ENCODE peak calls at places on chromosomes 1 and 21, in five cellular contexts. D is GM12891, Z is GM10248, C is AG08396, F is Right ventricle myocardium superior. S is an unnamed sample.

GRCh38 chr1:29033829-29034466 is 89.8 kb downstream of the TMEM200B start:
- DNase-seq in D (peak), Z (peak), C (peak), F (no peak), S (no peak)

GRCh38 chr1:201450721-201451291 is 18.2 kb downstream of the PHLDA3 start:
- DNase-seq in D (no peak), Z (no peak), C (peak), F (peak), S (peak)

GRCh38 chr1:203569490-203570318 is 56.9 kb upstream of the ATP2B4 start:
- DNase-seq in D (no peak), Z (no peak), C (peak), F (no peak), S (no peak)

GRCh38 chr1:84264961-84265360 is 36.5 kb upstream of the SAMD13 start:
- DNase-seq in D (no peak), Z (no peak), C (no peak), F (no peak), S (no peak)

GRCh38 chr21:43692949-43693348 is 26.0 kb upstream of the PDXK start:
- DNase-seq in D (no peak), Z (no peak), C (no peak), F (no peak), S (no peak)

GRCh38 chr1:178593526-178593925 is 80.6 kb downstream of the TEX35 start:
- DNase-seq in D (no peak), Z (no peak), C (no peak), F (no peak), S (no peak)

GRCh38 chr1:156794506-156795373 is 21.9 kb downstream of the SH2D2A start:
- DNase-seq in D (no peak), Z (no peak), C (no peak), F (no peak), S (no peak)

GRCh38 chr1:163366555-163366954 is 44.8 kb downstream of the NUF2 start:
- DNase-seq in D (no peak), Z (no peak), C (no peak), F (no peak), S (no peak)

GRCh38 chr1:111906816-111907215 is 82.7 kb downstream of the KCND3 start:
- DNase-seq in D (no peak), Z (no peak), C (no peak), F (no peak), S (no peak)

GRCh38 chr21:13937236-13937635 is 273.5 kb downstream of the LIPI start:
- DNase-seq in D (no peak), Z (peak), C (no peak), F (peak), S (no peak)

GRCh38 chr1:178664278-178664677 is 60.8 kb upstream of the RALGPS2 start:
- DNase-seq in D (no peak), Z (peak), C (no peak), F (no peak), S (no peak)

GRCh38 chr1:166730299-166730888 is 108.9 kb upstream of the POGK start:
- DNase-seq in D (no peak), Z (no peak), C (peak), F (no peak), S (no peak)

GRCh38 chr1:212514056-212514614 is 81.4 kb downstream of the NENF start:
- DNase-seq in D (no peak), Z (no peak), C (peak), F (peak), S (peak)

GRCh38 chr1:1755852-1756251 is 22.4 kb downstream of the NADK start:
- DNase-seq in D (no peak), Z (no peak), C (no peak), F (no peak), S (no peak)

GRCh38 chr1:23389846-23390321 is 20.2 kb upstream of the ZNF436 start:
- DNase-seq in D (no peak), Z (no peak), C (no peak), F (no peak), S (no peak)

GRCh38 chr1:24199291-24199900 is 12.3 kb upstream of the IFNLR1 start:
- DNase-seq in D (peak), Z (peak), C (peak), F (peak), S (peak)

GRCh38 chr1:119713538-119714456 is 2.1 kb downstream of the PHGDH start:
- DNase-seq in D (no peak), Z (no peak), C (peak), F (no peak), S (no peak)

GRCh38 chr1:48462716-48463285 is 9.2 kb downstream of the SPATA6 start:
- DNase-seq in D (no peak), Z (no peak), C (no peak), F (no peak), S (no peak)